ENCODE peak calls at places on chromosomes 1 and 21, in five cellular contexts. V, H, L, B and O are unnamed samples.

GRCh38 chr1:183619719-183620118 is 15.9 kb downstream of the ARPC5 start:
- DNase-seq in H (no peak), L (no peak), V (no peak), B (no peak), O (no peak)

GRCh38 chr1:53442297-53442696 is 16.9 kb upstream of the DMRTB1 start:
- DNase-seq in B (peak), L (peak), H (no peak), V (peak), O (peak)

GRCh38 chr1:222844108-222844779 is 29.4 kb downstream of the DISP1 start:
- DNase-seq in B (peak), H (no peak), V (peak), L (no peak), O (no peak)

GRCh38 chr21:46178961-46179360 is 5.3 kb downstream of the SPATC1L start:
- DNase-seq in H (no peak), L (no peak), B (no peak), V (no peak), O (no peak)

GRCh38 chr1:23562138-23562819 is 3.0 kb upstream of the ID3 start:
- DNase-seq in L (peak), H (peak), V (peak), B (peak), O (peak)

GRCh38 chr21:35850029-35850428 is 210.3 kb downstream of the SETD4 start:
- DNase-seq in B (peak), V (peak), H (no peak), L (no peak), O (peak)

GRCh38 chr1:72086394-72086793 is 195.9 kb downstream of the NEGR1 start:
- DNase-seq in H (no peak), L (no peak), B (no peak), V (no peak), O (no peak)

GRCh38 chr1:109802136-109802900 is 38.6 kb upstream of the EPS8L3 start:
- DNase-seq in V (no peak), H (no peak), L (no peak), B (no peak), O (no peak)

GRCh38 chr21:45982256-45982757 is 737 bp downstream of the COL6A1 start:
- DNase-seq in L (peak), H (peak), V (no peak), B (no peak), O (no peak)

GRCh38 chr1:6770727-6771567 is 14.3 kb upstream of the CAMTA1 start:
- DNase-seq in L (no peak), H (no peak), V (peak), B (peak), O (no peak)

GRCh38 chr1:200610846-200611245 is 9.7 kb downstream of the KIF14 start:
- DNase-seq in L (no peak), B (peak), H (no peak), V (peak), O (no peak)

GRCh38 chr1:91711504-91712247 is 174.3 kb downstream of the TGFBR3 start:
- DNase-seq in B (no peak), H (no peak), V (no peak), L (no peak), O (no peak)
- H3K4me3 ChIP-seq in B (no peak), H (no peak), V (no peak), L (no peak), O (no peak)

GRCh38 chr1:203537806-203538464 is 44.0 kb downstream of the OPTC start:
- DNase-seq in B (peak), L (no peak), V (peak), H (no peak), O (no peak)
- H3K4me3 ChIP-seq in B (no peak), L (no peak), V (no peak), H (no peak), O (no peak)

DNA sequence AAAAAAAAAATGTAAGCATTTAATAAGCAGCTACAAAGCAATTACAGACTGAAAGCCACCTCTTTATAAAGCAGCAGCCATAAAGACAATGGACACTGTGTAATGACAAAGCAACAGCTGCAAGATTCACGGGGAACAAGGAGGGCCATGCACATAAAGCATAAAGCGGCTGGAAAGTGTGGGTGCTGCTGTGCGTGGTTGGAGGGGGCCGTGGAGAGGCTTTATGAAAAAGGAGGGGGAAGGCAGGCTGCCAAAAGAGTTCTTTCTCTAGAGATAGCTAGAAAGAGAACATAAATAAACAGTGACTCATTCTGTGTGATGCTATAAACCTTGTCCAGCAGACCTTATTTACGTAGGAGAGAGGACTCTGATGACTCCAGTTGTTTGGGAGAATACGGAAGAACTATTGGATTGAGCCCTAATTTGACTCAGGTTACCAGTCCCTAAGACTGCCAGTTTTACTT is 49.3 kb downstream of the ADAMTS1 start:
- DNase-seq in L (no peak), H (no peak), V (peak), B (peak), O (peak)
- H3K4me3 ChIP-seq in L (no peak), H (no peak), V (no peak), B (no peak), O (no peak)

GRCh38 chr21:16304700-16305099 is 574.9 kb downstream of the USP25 start:
- DNase-seq in H (no peak), V (no peak), B (peak), L (no peak), O (no peak)
- H3K4me3 ChIP-seq in H (no peak), V (no peak), B (no peak), L (no peak), O (no peak)

GRCh38 chr1:31576201-31576669 is at the start of gene TINAGL1:
- DNase-seq in L (no peak), B (no peak), H (peak), V (no peak), O (no peak)
- H3K4me3 ChIP-seq in L (no peak), B (no peak), H (no peak), V (peak), O (no peak)

GRCh38 chr1:42523171-42523570 is 60.1 kb downstream of the CCDC30 start:
- DNase-seq in H (no peak), L (no peak), B (no peak), V (no peak), O (no peak)
- H3K4me3 ChIP-seq in H (no peak), L (no peak), B (no peak), V (no peak), O (no peak)